ENCODE peak calls at places on chromosomes 7 and 10, in four cellular contexts. K is endodermal cell, N is heart right ventricle, U is choroid plexus epithelial cell. M is an unnamed sample.
A peak's percentile ranks its signal among the peaks of the same experiment; 100 is the strongest.

GRCh38 chr10:79345241-79346011 is 1.8 kb upstream of the PPIF start:
- DNase-seq in K (no peak), N (no peak), U (no peak), M (no peak)

GRCh38 chr7:158076215-158076614 is 511.4 kb downstream of the PTPRN2 start:
- DNase-seq in K (no peak), N (no peak), U (no peak), M (no peak)

GRCh38 chr10:117462424-117462792 is 80.1 kb upstream of the EMX2 start:
- DNase-seq in N (no peak), U (peak; percentile 19), K (peak; percentile 82), M (no peak)

GRCh38 chr10:22437620-22438588 is 92.6 kb downstream of the SPAG6 start:
- DNase-seq in K (no peak), N (no peak), U (peak; percentile 46), M (no peak)

GRCh38 chr10:29996842-29997123 is 62.6 kb downstream of the JCAD start:
- DNase-seq in K (no peak), N (no peak), U (no peak), M (no peak)

GRCh38 chr10:59960751-59961150 is 54.4 kb upstream of the CCDC6 start:
- DNase-seq in K (no peak), N (no peak), U (peak; percentile 3), M (no peak)

GRCh38 chr10:78617633-78618032 is 451.1 kb upstream of the ZMIZ1 start:
- DNase-seq in K (no peak), U (no peak), N (no peak), M (no peak)

GRCh38 chr10:24597961-24598360 is 125.7 kb downstream of the ARHGAP21 start:
- DNase-seq in N (no peak), K (no peak), U (no peak), M (no peak)

GRCh38 chr7:78760620-78761355 is 692.7 kb downstream of the MAGI2 start:
- DNase-seq in U (no peak), N (no peak), K (no peak), M (peak; percentile 7)

GRCh38 chr7:99860281-99861127 is 16.3 kb downstream of the OR2AE1 start:
- DNase-seq in K (no peak), N (peak; percentile 11), U (peak; percentile 74), M (peak; percentile 81)

GRCh38 chr7:91285966-91286365 is 21.7 kb downstream of the FZD1 start:
- DNase-seq in N (no peak), K (no peak), U (peak; percentile 15), M (peak; percentile 39)

GRCh38 chr7:132934017-132934416 is 147.9 kb downstream of the CHCHD3 start:
- DNase-seq in U (no peak), K (no peak), N (no peak), M (no peak)

GRCh38 chr7:26574476-26574875 is 282.8 kb downstream of the SNX10 start:
- DNase-seq in N (no peak), K (no peak), U (no peak), M (peak; percentile 65)

GRCh38 chr7:108147031-108147563 is 16.9 kb upstream of the LAMB4 start:
- DNase-seq in U (no peak), K (no peak), N (no peak), M (no peak)

GRCh38 chr7:67512481-67512880 is 515.8 kb downstream of the TYW1 start:
- DNase-seq in U (no peak), N (no peak), K (peak; percentile 79), M (no peak)

GRCh38 chr7:13848576-13849527 is 140.6 kb downstream of the ETV1 start:
- DNase-seq in U (no peak), K (peak; percentile 47), N (no peak), M (no peak)

GRCh38 chr7:44259547-44260457 is 59.0 kb downstream of the YKT6 start:
- DNase-seq in N (peak; percentile 48), K (no peak), U (peak; percentile 93), M (peak; percentile 83)

GRCh38 chr10:128587689-128588088 is 461.5 kb upstream of the MKI67 start:
- DNase-seq in N (no peak), U (no peak), K (no peak), M (no peak)

GRCh38 chr7:90613088-90613498 is 17.0 kb downstream of the CDK14 start:
- DNase-seq in N (no peak), K (no peak), U (peak; percentile 35), M (no peak)

GRCh38 chr7:54785261-54785660 is 26.2 kb upstream of the SEC61G start:
- DNase-seq in U (no peak), N (no peak), K (no peak), M (peak; percentile 96)

GRCh38 chr7:16644624-16644986 is 949 bp downstream of the ANKMY2 start:
- DNase-seq in U (peak; percentile 61), N (peak; percentile 56), K (peak; percentile 58), M (peak; percentile 32)

GRCh38 chr7:85021090-85021704 is 165.7 kb downstream of the SEMA3D start:
- DNase-seq in N (no peak), K (no peak), U (peak; percentile 62), M (peak; percentile 36)

GRCh38 chr10:48523212-48523819 is 81.6 kb downstream of the ARHGAP22 start:
- DNase-seq in U (peak; percentile 87), K (peak; percentile 89), N (peak; percentile 48), M (peak; percentile 42)

GRCh38 chr10:86083664-86084175 is 282.9 kb downstream of the GRID1 start:
- DNase-seq in U (no peak), K (peak; percentile 22), N (no peak), M (no peak)

GRCh38 chr10:71747808-71748523 is 25.4 kb downstream of the VSIR start:
- DNase-seq in U (no peak), N (peak; percentile 30), K (no peak), M (no peak)

GRCh38 chr7:39091774-39092173 is 114.1 kb downstream of the POU6F2 start:
- DNase-seq in K (no peak), N (no peak), U (no peak), M (no peak)

GRCh38 chr10:90112681-90113080 is 411.3 kb downstream of the KIF20B start:
- DNase-seq in K (no peak), U (peak; percentile 67), N (no peak), M (no peak)

GRCh38 chr7:102432476-102433318 is 678 bp upstream of the ORAI2 start:
- DNase-seq in N (no peak), K (peak; percentile 66), U (no peak), M (no peak)

GRCh38 chr10:110387983-110388681 is 83.4 kb upstream of the SMNDC1 start:
- DNase-seq in K (no peak), U (no peak), N (no peak), M (no peak)

GRCh38 chr10:110286841-110287240 is 17.9 kb downstream of the SMNDC1 start:
- DNase-seq in N (no peak), K (no peak), U (no peak), M (peak; percentile 82)

DNA sequence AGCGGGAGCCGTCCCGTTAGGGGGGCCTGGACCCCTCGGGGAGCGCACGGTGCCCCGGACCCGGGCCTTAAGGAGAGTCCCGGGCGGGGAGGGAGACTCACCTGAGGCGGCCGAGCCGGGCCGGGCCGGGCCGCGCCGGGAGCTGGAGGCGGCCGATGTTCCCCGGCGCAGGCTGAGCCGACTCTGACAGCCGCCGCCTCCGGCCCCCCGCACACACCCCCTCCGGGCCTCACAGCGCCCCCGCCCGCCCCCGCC is at the start of gene ACHE:
- DNase-seq in U (no peak), N (no peak), K (no peak), M (no peak)
- H3K4me3 ChIP-seq in U (peak within 1 kb of the TSS; percentile 43), N (peak within 1 kb of the TSS; percentile 59), K (peak within 1 kb of the TSS; percentile 73), M (peak within 1 kb of the TSS; percentile 28)

DNA sequence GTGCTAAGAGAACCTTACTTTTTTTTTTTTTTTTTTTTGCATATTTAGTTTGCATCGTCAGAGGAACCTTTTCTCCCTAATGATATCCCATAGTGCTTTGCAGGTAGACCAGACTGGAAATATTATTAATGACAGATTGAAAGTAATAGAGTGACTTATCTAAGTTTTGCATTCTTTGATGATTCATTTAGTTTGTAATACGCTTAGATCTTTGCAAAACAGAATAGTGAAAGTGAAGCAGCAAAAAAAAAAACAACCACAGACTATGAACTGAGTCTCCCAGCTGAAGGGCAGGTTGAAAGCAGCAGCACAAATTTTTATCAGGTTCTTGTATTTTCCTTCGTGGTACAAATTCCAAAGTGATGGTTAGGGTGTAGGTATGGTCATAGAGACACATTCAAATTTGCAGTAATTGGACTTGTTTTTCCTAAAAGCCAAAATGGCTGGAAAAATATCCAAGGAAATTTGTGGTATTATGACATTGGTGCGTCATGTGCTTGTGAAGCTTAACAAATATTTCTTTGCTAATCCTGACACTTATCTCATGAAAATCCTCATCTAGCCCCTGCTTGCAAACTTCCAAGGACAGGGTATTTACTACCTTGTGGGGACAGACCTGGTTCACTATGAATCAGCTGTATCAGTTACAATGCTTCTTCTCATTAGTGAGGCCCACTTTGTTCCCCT is 81.8 kb upstream of the CREB5 start:
- DNase-seq in N (no peak), U (peak; percentile 25), K (no peak), M (no peak)
- TF ChIP-seq CTCF in N (no peak), U (no peak), K (no peak), M (no peak)

DNA sequence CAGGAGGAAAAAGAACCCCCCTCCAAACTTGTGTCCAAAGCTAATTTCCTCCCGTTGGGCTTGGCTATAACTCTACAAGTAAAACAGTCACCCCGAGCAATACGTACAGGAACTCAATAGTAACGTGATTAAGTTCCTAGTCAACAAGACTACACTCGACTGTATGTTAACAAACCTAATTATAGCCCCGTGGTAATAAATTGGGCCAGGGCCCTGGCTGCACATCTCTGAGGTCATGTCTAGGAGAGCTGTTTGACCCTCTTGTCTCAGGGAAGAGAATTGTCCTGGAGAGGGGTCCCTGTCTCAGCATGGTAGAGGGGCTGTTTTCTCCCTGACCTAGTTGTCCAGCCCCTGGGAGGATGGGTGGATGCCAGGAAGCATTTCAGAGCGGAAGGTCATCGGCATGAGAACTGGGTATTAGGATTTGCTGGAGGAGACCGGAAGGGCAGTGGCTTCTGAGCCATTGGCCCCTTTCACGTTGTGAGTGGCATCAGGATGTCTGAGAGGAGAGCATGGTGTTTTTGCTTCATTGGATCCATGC is 60.2 kb upstream of the COMTD1 start:
- DNase-seq in U (no peak), K (no peak), N (no peak), M (peak; percentile 64)
- H3K4me3 ChIP-seq in U (peak overlapping the region; percentile 66), K (peak overlapping the region; percentile 59), N (peak overlapping the region; percentile 71), M (no peak overlapping the region)

GRCh38 chr7:1653500-1653899 is 16.6 kb upstream of the ELFN1 start:
- DNase-seq in U (no peak), N (no peak), K (no peak), M (no peak)

GRCh38 chr7:1651031-1651446 is 19.0 kb upstream of the ELFN1 start:
- DNase-seq in K (no peak), N (no peak), U (no peak), M (no peak)

GRCh38 chr7:1654111-1654510 is 16.0 kb upstream of the ELFN1 start:
- DNase-seq in N (no peak), U (no peak), K (no peak), M (no peak)

GRCh38 chr7:1651897-1652296 is 18.2 kb upstream of the ELFN1 start:
- DNase-seq in N (no peak), U (no peak), K (peak; percentile 32), M (no peak)

DNA sequence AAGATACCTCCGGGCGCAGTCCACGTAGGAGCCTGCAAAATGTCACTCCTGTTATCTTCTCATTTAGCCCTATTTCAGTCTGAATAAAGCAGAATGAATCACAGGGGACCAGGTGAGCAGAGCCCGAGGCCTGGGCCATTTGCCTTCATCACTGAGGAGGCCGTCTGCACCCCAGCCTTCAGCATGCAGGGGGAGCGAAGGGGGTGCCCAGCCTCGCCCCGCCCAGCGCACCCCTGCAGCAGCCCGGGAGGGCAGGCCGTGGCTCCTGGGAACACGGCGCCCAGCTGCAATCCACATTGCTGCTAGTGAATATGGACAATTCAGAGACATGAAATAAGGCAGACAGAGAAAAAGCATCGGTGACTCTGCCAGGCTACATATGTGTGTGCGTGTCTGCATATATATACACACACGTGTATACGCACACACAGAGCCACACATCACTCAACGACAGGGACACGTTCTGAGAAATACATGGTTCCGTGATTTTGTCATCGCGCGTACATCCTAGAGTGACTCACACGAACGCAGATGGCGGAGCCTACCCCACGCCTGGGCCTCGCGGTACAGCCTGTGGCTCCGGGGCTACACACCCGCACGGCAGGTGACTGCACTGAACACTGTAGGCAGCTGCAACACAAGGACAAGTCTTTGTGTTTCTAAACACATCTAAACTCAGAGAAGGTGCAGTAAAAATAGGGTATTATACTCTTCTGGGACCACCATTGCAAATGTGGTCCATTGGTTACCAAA is 15.2 kb upstream of the ELFN1 start:
- DNase-seq in N (no peak), U (no peak), K (no peak), M (no peak)
- TF ChIP-seq CTCF in N (no peak), U (no peak), K (no peak), M (no peak)

M was measured in epithelial cell of esophagus.